ENCODE peak calls at places on chromosomes 16 and 17, in five cellular contexts. Y is fibroblast of lung, S is kidney, E is Karpas-422, M is tibial artery. D is an unnamed sample. For H3K9me3, the result is how much of the 10 kb centered on the place peaks cover.

GRCh38 chr17:40366861-40367518 is 2.5 kb upstream of the GJD3 start:
- DNase-seq in E (no peak), M (peak), Y (no peak), S (peak), D (no peak)

GRCh38 chr16:13110124-13110796 is 208.9 kb downstream of the SHISA9 start:
- DNase-seq in Y (peak), S (peak), E (no peak), M (peak), D (no peak)

GRCh38 chr17:77461277-77462057 is 320.7 kb downstream of the SEC14L1 start:
- DNase-seq in Y (no peak), S (peak), E (peak), M (no peak), D (no peak)

GRCh38 chr16:31061813-31062440 is 12.1 kb downstream of the ZNF668 start:
- DNase-seq in E (no peak), Y (no peak), M (no peak), S (no peak), D (no peak)

GRCh38 chr17:78041401-78042179 is 83.1 kb downstream of the TNRC6C start:
- DNase-seq in M (no peak), E (no peak), Y (peak), S (no peak), D (no peak)

GRCh38 chr16:58638148-58639036 is 8.8 kb upstream of the CNOT1 start:
- DNase-seq in S (peak), M (no peak), E (no peak), Y (peak), D (peak)

GRCh38 chr16:86865866-86866675 is 287.7 kb downstream of the FOXL1 start:
- DNase-seq in S (no peak), M (peak), E (no peak), Y (no peak), D (peak)

GRCh38 chr16:50600582-50601283 is 52.5 kb downstream of the NKD1 start:
- DNase-seq in M (no peak), E (no peak), S (peak), Y (no peak), D (peak)

GRCh38 chr16:65991149-65991701 is 375.3 kb upstream of the CDH5 start:
- DNase-seq in E (no peak), S (no peak), Y (no peak), M (no peak), D (no peak)

GRCh38 chr16:10877472-10877946 is 507 bp downstream of the CIITA start:
- DNase-seq in S (no peak), Y (no peak), M (no peak), E (peak), D (no peak)

GRCh38 chr17:64125937-64126336 is 4.0 kb downstream of the ERN1 start:
- DNase-seq in S (no peak), E (no peak), Y (peak), M (no peak), D (no peak)

DNA sequence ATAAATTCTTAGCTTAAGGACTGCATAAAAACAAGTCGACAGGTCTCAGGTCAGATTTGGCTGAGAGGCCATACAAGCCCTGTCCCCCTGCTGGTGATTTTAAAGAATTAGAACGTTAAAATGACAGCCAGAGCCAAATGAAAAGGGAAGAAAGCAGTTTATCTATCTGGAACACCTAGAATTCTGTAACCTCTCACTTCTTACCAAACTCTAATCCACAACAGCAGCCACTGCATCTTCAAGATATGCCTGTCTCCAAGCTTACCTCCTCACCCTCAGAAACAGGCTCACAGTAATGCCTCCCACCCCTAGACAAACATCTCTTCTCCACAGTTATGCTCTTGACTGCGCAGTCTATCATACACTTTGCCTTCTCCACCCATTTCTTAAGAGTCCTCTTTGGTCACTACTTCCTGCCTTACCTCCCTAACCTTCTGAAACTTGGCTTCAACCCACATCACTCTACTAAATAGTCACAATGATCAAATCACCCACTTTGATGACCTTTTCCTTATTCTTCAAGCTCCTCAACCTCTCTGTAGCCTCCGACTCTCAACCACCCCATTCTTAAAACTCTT is 14.2 kb downstream of the ANKFY1 start:
- DNase-seq in S (no peak), E (peak), M (no peak), Y (peak), D (peak)
- H3K9me3 ChIP-seq in S (under half), E (under half), M (under half), Y (under half), D (under half)

DNA sequence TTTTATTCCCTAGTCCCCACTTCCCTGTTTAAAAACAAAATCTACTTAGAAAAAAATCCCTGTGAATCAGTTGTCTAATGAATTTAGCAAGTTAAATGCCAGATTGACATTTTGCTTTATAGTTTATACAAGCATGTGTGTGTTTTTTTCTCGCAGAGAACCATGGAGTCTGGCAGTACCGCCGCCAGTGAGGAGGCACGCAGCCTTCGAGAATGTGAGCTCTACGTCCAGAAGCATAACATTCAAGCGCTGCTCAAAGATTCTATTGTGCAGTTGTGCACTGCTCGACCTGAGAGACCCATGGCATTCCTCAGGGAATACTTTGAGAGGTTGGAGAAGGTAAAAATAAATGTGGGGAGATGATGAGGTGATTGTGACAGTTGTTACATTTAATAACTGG is 3.0 kb downstream of the PRKAR1A start:
- DNase-seq in E (no peak), M (no peak), Y (peak), S (no peak), D (peak)
- H3K4me3 ChIP-seq in E (no peak), M (peak), Y (peak), S (peak), D (peak)

GRCh38 chr16:3327514-3327913 is 22.2 kb downstream of the ZNF75A start:
- DNase-seq in Y (no peak), M (no peak), E (peak), S (no peak), D (no peak)

GRCh38 chr16:3328643-3329042 is 23.3 kb downstream of the ZNF75A start:
- DNase-seq in S (no peak), M (no peak), E (peak), Y (no peak), D (no peak)

DNA sequence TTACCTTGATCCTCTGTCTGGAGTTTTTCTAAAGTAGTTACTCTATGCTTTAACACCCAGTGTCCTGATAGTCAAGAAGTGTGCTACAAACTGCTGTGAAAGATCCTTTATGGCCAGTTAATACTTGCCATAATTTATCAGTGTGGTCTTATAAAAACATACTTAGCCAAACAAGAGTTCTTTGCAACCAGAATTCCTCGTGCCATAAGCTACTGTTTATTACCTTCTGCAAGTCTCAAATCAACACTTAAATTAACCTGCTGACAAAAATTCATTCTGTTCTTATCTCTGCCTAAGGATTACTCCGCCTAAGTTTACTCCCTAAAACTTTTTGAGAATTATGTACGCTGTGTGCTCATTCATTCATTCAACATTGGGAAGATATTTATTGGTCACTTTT is 22.8 kb downstream of the ZNF75A start:
- DNase-seq in E (peak), S (no peak), M (no peak), Y (no peak), D (no peak)
- H3K9me3 ChIP-seq in E (under half), S (under half), M (under half), Y (under half), D (under half)

DNA sequence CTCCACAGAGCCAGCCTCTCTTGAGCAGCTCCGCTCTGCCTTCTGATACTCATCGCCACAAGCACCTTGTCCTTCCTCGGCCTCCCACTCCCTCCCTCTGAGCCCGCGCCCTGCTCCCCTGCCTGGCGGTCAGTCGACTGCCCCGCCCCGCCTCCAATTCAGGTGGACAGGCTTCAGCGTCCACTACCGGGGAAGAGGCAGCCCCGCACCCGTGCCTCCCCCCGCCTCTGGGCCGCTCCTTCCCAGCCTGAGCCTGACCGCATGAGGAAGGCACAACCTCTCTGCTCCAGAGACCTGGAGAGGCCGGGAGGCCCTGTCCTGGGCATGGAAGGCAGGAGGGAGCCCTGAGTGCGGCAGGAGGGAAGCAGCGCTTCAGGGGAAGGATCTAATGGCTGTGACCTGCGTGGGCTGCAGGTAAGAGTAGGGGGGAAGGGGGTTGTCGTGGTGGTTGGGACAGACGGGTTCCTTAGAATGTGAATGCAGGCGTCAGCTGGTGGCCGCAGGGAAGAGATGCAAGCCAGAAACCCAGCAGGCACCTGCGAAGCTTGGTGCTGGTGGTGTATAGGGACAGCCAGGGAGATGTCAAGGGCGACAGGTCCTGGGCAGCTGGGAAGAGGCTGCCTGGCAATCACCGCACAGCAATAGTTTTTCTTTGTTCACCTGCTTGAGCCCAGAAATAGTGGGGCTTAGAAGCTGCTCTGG is 3.0 kb upstream of the SLC6A4 start:
- DNase-seq in M (no peak), Y (no peak), E (no peak), S (no peak), D (no peak)
- H3K4me3 ChIP-seq in M (no peak), Y (no peak), E (no peak), S (peak), D (no peak)

DNA sequence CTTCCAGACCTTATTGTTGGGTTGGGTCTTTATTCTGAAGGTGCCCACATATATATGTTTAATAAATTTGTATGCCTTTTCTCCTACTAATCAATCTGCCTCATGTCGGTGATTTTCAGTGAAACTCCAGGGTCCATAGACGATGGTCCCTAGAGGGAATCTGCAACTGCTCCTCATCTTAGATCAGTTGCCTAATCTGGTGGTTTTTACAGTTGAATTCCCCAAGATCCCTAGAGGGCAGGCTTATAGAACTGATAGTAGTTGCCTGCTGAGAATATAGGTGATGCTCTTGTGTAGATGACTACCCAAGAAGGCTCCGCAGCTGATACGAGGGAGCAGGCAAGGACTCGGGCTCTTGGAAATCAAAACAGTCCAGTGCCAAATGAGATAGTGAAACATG is 619.2 kb upstream of the C16orf82 start:
- DNase-seq in Y (no peak), S (no peak), M (no peak), E (no peak), D (no peak)
- H3K9me3 ChIP-seq in Y (under half), S (under half), M (under half), E (under half), D (under half)

GRCh38 chr17:61436995-61437704 is 15.1 kb upstream of the TBX4 start:
- DNase-seq in M (no peak), E (no peak), Y (no peak), S (no peak), D (no peak)
- H3K4me3 ChIP-seq in M (no peak), E (no peak), Y (no peak), S (no peak), D (no peak)

DNA sequence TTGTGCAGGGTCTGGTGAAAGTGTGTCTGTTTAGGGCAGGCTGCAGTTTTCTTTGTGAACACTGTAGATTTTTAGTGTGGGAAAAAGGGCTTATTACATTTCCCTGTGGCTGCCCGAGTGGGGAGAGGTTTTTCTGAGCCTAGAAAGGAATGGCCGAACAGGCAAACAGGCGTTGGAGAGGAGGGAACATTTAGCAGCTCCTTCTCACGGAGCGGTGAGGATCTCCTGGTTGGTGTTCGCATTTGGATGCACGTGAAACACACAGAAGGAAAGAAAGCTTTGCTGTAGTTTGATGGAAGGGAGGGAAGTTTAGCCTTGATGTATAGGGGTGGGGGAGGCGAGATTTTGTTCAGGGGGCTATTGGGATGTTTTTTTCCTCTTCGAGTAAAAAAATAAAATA is 3.7 kb downstream of the GSG1L start:
- DNase-seq in M (no peak), S (no peak), Y (no peak), E (no peak), D (no peak)
- H3K9me3 ChIP-seq in M (under half), S (under half), Y (under half), E (under half), D (under half)

GRCh38 chr17:79994602-79995001 is 41.1 kb downstream of the TBC1D16 start:
- DNase-seq in E (no peak), Y (no peak), M (no peak), S (no peak), D (no peak)

GRCh38 chr17:79991924-79992656 is 43.6 kb downstream of the TBC1D16 start:
- DNase-seq in S (no peak), Y (no peak), M (no peak), E (no peak), D (no peak)

GRCh38 chr17:79992657-79993389 is 42.8 kb downstream of the TBC1D16 start:
- DNase-seq in E (no peak), S (no peak), Y (no peak), M (no peak), D (no peak)

GRCh38 chr17:79995691-79996090 is 40.0 kb downstream of the TBC1D16 start:
- DNase-seq in E (no peak), S (no peak), Y (no peak), M (no peak), D (no peak)

GRCh38 chr17:79993390-79994221 is 42.1 kb downstream of the TBC1D16 start:
- DNase-seq in E (peak), M (peak), S (peak), Y (peak), D (peak)
- H3K4me3 ChIP-seq in E (no peak), M (no peak), S (no peak), Y (peak), D (no peak)

GRCh38 chr17:52636443-52636842 is 477.9 kb upstream of the CA10 start:
- DNase-seq in E (no peak), Y (no peak), M (no peak), S (no peak), D (no peak)
- H3K9me3 ChIP-seq in E (under half), Y (under half), M (under half), S (under half), D (under half)

GRCh38 chr17:50290074-50290702 is 15.9 kb downstream of the TMEM92 start:
- DNase-seq in E (no peak), Y (peak), M (peak), S (peak), D (peak)
- H3K4me3 ChIP-seq in E (no peak), Y (peak), M (peak), S (no peak), D (no peak)

D was measured in cardiac muscle cell.